ENCODE peak calls at places on chromosomes 11 and 22, in four cellular contexts. One of them, this sample, is unnamed.
A peak's percentile ranks its signal among the peaks of the same experiment; 100 is the strongest.

GRCh38 chr11:72544589-72544988 is 110.3 kb upstream of the CLPB start:
- DNase-seq in neural crest cell: no peak
- DNase-seq in MM.1S: no peak
- DNase-seq in suprapubic skin: no peak
- DNase-seq in this sample: no peak

GRCh38 chr22:46547883-46548244 is 10.4 kb upstream of the CELSR1 start:
- DNase-seq in neural crest cell: no peak
- DNase-seq in MM.1S: no peak
- DNase-seq in suprapubic skin: peak; percentile 84
- DNase-seq in this sample: no peak

GRCh38 chr22:42895087-42895486 is 38.0 kb upstream of the ARFGAP3 start:
- DNase-seq in neural crest cell: no peak
- DNase-seq in MM.1S: no peak
- DNase-seq in suprapubic skin: no peak
- DNase-seq in this sample: no peak

GRCh38 chr22:49018601-49019000 is 809.1 kb downstream of the BRD1 start:
- DNase-seq in neural crest cell: no peak
- DNase-seq in MM.1S: no peak
- DNase-seq in suprapubic skin: no peak
- DNase-seq in this sample: peak; percentile 52

GRCh38 chr11:94183886-94184264 is 55.2 kb downstream of the PANX1 start:
- DNase-seq in neural crest cell: peak; percentile 69
- DNase-seq in MM.1S: no peak
- DNase-seq in suprapubic skin: no peak
- DNase-seq in this sample: no peak

GRCh38 chr22:17742528-17742902 is 31.8 kb downstream of the BID start:
- DNase-seq in neural crest cell: peak; percentile 87
- DNase-seq in MM.1S: peak; percentile 67
- DNase-seq in suprapubic skin: peak; percentile 68
- DNase-seq in this sample: peak; percentile 87

GRCh38 chr22:34696557-34696956 is 369.4 kb upstream of the ISX start:
- DNase-seq in neural crest cell: peak; percentile 2
- DNase-seq in MM.1S: no peak
- DNase-seq in suprapubic skin: no peak
- DNase-seq in this sample: no peak

GRCh38 chr11:64724863-64725535 is 2.0 kb upstream of the NRXN2 start:
- DNase-seq in neural crest cell: no peak
- DNase-seq in MM.1S: no peak
- DNase-seq in suprapubic skin: no peak
- DNase-seq in this sample: no peak

GRCh38 chr11:69053546-69054396 is 5.0 kb downstream of the TPCN2 start:
- DNase-seq in neural crest cell: no peak
- DNase-seq in MM.1S: no peak
- DNase-seq in suprapubic skin: no peak
- DNase-seq in this sample: no peak

GRCh38 chr11:80860632-80861031 is 1419.8 kb upstream of the TENM4 start:
- DNase-seq in neural crest cell: no peak
- DNase-seq in MM.1S: no peak
- DNase-seq in suprapubic skin: no peak
- DNase-seq in this sample: no peak

GRCh38 chr22:44259366-44260215 is 53.2 kb downstream of the SHISAL1 start:
- DNase-seq in neural crest cell: no peak
- DNase-seq in MM.1S: no peak
- DNase-seq in suprapubic skin: peak; percentile 34
- DNase-seq in this sample: peak; percentile 39

GRCh38 chr22:47446821-47447810 is 684.7 kb downstream of the TBC1D22A start:
- DNase-seq in neural crest cell: no peak
- DNase-seq in MM.1S: no peak
- DNase-seq in suprapubic skin: no peak
- DNase-seq in this sample: no peak

GRCh38 chr11:122050021-122050710 is 65.8 kb downstream of the BLID start:
- DNase-seq in neural crest cell: no peak
- DNase-seq in MM.1S: no peak
- DNase-seq in suprapubic skin: no peak
- DNase-seq in this sample: no peak

GRCh38 chr22:49006207-49007012 is 821.3 kb downstream of the BRD1 start:
- DNase-seq in neural crest cell: no peak
- DNase-seq in MM.1S: no peak
- DNase-seq in suprapubic skin: no peak
- DNase-seq in this sample: no peak

GRCh38 chr22:35212020-35212419 is 45.3 kb upstream of the HMGXB4 start:
- DNase-seq in neural crest cell: no peak
- DNase-seq in MM.1S: no peak
- DNase-seq in suprapubic skin: no peak
- DNase-seq in this sample: no peak

GRCh38 chr11:88414981-88415391 is 77.5 kb upstream of the CTSC start:
- DNase-seq in neural crest cell: no peak
- DNase-seq in MM.1S: peak; percentile 42
- DNase-seq in suprapubic skin: no peak
- DNase-seq in this sample: no peak

GRCh38 chr11:12271826-12272366 is 105.5 kb upstream of the PARVA start:
- DNase-seq in neural crest cell: no peak
- DNase-seq in MM.1S: no peak
- DNase-seq in suprapubic skin: no peak
- DNase-seq in this sample: no peak

GRCh38 chr11:111676878-111677585 is 74.8 kb downstream of the SIK2 start:
- DNase-seq in neural crest cell: no peak
- DNase-seq in MM.1S: no peak
- DNase-seq in suprapubic skin: no peak
- DNase-seq in this sample: no peak

GRCh38 chr11:134365011-134365925 is 33.5 kb downstream of the GLB1L2 start:
- DNase-seq in neural crest cell: no peak
- DNase-seq in MM.1S: no peak
- DNase-seq in suprapubic skin: peak; percentile 44
- DNase-seq in this sample: no peak

GRCh38 chr11:58992489-58992888 is 53.2 kb downstream of the GLYATL1 start:
- DNase-seq in neural crest cell: no peak
- DNase-seq in MM.1S: no peak
- DNase-seq in suprapubic skin: no peak
- DNase-seq in this sample: no peak

GRCh38 chr22:24444251-24444650 is 16.9 kb downstream of the ADORA2A start:
- DNase-seq in neural crest cell: no peak
- DNase-seq in MM.1S: no peak
- DNase-seq in suprapubic skin: peak; percentile 22
- DNase-seq in this sample: no peak

GRCh38 chr22:27097933-27098332 is 440.5 kb downstream of the MIAT start:
- DNase-seq in neural crest cell: no peak
- DNase-seq in MM.1S: no peak
- DNase-seq in suprapubic skin: no peak
- DNase-seq in this sample: no peak

GRCh38 chr11:125167954-125168821 is 3.6 kb downstream of the PKNOX2 start:
- DNase-seq in neural crest cell: no peak
- DNase-seq in MM.1S: no peak
- DNase-seq in suprapubic skin: no peak
- DNase-seq in this sample: no peak

GRCh38 chr11:1401656-1402221 is 12.0 kb downstream of the BRSK2 start:
- DNase-seq in neural crest cell: peak; percentile 70
- DNase-seq in MM.1S: peak; percentile 51
- DNase-seq in suprapubic skin: no peak
- DNase-seq in this sample: peak; percentile 90

GRCh38 chr11:555500-556174 is 4.9 kb downstream of the LMNTD2 start:
- DNase-seq in neural crest cell: no peak
- DNase-seq in MM.1S: no peak
- DNase-seq in suprapubic skin: no peak
- DNase-seq in this sample: no peak

GRCh38 chr11:71207563-71207962 is 44.8 kb downstream of the SHANK2 start:
- DNase-seq in neural crest cell: no peak
- DNase-seq in MM.1S: no peak
- DNase-seq in suprapubic skin: peak; percentile 38
- DNase-seq in this sample: no peak

GRCh38 chr11:122517403-122518379 is 137.8 kb upstream of the UBASH3B start:
- DNase-seq in neural crest cell: no peak
- DNase-seq in MM.1S: no peak
- DNase-seq in suprapubic skin: no peak
- DNase-seq in this sample: no peak

GRCh38 chr11:43589601-43590250 is 90.8 kb upstream of the HSD17B12 start:
- DNase-seq in neural crest cell: no peak
- DNase-seq in MM.1S: no peak
- DNase-seq in suprapubic skin: no peak
- DNase-seq in this sample: no peak

GRCh38 chr11:59175104-59175503 is 3.2 kb downstream of the DTX4 start:
- DNase-seq in neural crest cell: peak; percentile 36
- DNase-seq in MM.1S: no peak
- DNase-seq in suprapubic skin: no peak
- DNase-seq in this sample: no peak

GRCh38 chr11:9004310-9004945 is 627 bp upstream of the NRIP3 start:
- DNase-seq in neural crest cell: peak; percentile 3
- DNase-seq in MM.1S: no peak
- DNase-seq in suprapubic skin: peak; percentile 73
- DNase-seq in this sample: no peak

GRCh38 chr22:50182176-50183081 is 3.3 kb upstream of the TRABD start:
- DNase-seq in neural crest cell: no peak
- DNase-seq in MM.1S: no peak
- DNase-seq in suprapubic skin: no peak
- DNase-seq in this sample: no peak

GRCh38 chr11:117841582-117842031 is 17.1 kb upstream of the FXYD2 start:
- DNase-seq in neural crest cell: no peak
- DNase-seq in MM.1S: no peak
- DNase-seq in suprapubic skin: peak; percentile 44
- DNase-seq in this sample: peak; percentile 40

GRCh38 chr22:46069518-46070214 is 80.7 kb upstream of the PPARA start:
- DNase-seq in neural crest cell: no peak
- DNase-seq in MM.1S: no peak
- DNase-seq in suprapubic skin: peak; percentile 81
- DNase-seq in this sample: no peak

GRCh38 chr11:120337133-120337895 is 1.1 kb downstream of the ARHGEF12 start:
- DNase-seq in neural crest cell: no peak
- DNase-seq in MM.1S: peak; percentile 46
- DNase-seq in suprapubic skin: peak; percentile 70
- DNase-seq in this sample: no peak

GRCh38 chr11:108632041-108632440 is 32.8 kb upstream of the DDX10 start:
- DNase-seq in neural crest cell: no peak
- DNase-seq in MM.1S: no peak
- DNase-seq in suprapubic skin: no peak
- DNase-seq in this sample: no peak

GRCh38 chr11:89583580-89583979 is 92.4 kb upstream of the NOX4 start:
- DNase-seq in neural crest cell: no peak
- DNase-seq in MM.1S: no peak
- DNase-seq in suprapubic skin: no peak
- DNase-seq in this sample: no peak

GRCh38 chr11:25938952-25939351 is 393.0 kb upstream of the ANO3 start:
- DNase-seq in neural crest cell: no peak
- DNase-seq in MM.1S: no peak
- DNase-seq in suprapubic skin: no peak
- DNase-seq in this sample: no peak

GRCh38 chr22:29787371-29787980 is 20.3 kb downstream of the UQCR10 start:
- DNase-seq in neural crest cell: no peak
- DNase-seq in MM.1S: no peak
- DNase-seq in suprapubic skin: no peak
- DNase-seq in this sample: no peak

GRCh38 chr22:41603873-41604332 is 14.3 kb upstream of the PMM1 start:
- DNase-seq in neural crest cell: no peak
- DNase-seq in MM.1S: peak; percentile 68
- DNase-seq in suprapubic skin: no peak
- DNase-seq in this sample: no peak

GRCh38 chr11:45371251-45371749 is 85.2 kb upstream of the SYT13 start:
- DNase-seq in neural crest cell: peak; percentile 89
- DNase-seq in MM.1S: peak; percentile 71
- DNase-seq in suprapubic skin: no peak
- DNase-seq in this sample: peak; percentile 87
- TF ChIP-seq CTCF in neural crest cell: peak; percentile 98
- TF ChIP-seq CTCF in MM.1S: peak; percentile 96
- TF ChIP-seq CTCF in suprapubic skin: peak; percentile 45
- TF ChIP-seq CTCF in this sample: peak; percentile 99

GRCh38 chr11:19013181-19013857 is 47.2 kb downstream of the MRGPRX2 start:
- DNase-seq in neural crest cell: peak; percentile 6
- DNase-seq in MM.1S: no peak
- DNase-seq in suprapubic skin: no peak
- DNase-seq in this sample: no peak
- TF ChIP-seq CTCF in neural crest cell: no peak
- TF ChIP-seq CTCF in MM.1S: no peak
- TF ChIP-seq CTCF in suprapubic skin: no peak
- TF ChIP-seq CTCF in this sample: peak; percentile 37

GRCh38 chr11:40129276-40129675 is 1330.2 kb downstream of the LRRC4C start:
- DNase-seq in neural crest cell: no peak
- DNase-seq in MM.1S: no peak
- DNase-seq in suprapubic skin: no peak
- DNase-seq in this sample: no peak
- TF ChIP-seq CTCF in neural crest cell: peak; percentile 68
- TF ChIP-seq CTCF in MM.1S: peak; percentile 36
- TF ChIP-seq CTCF in suprapubic skin: no peak
- TF ChIP-seq CTCF in this sample: peak; percentile 72

GRCh38 chr11:67731583-67731982 is 57.2 kb upstream of the ALDH3B2 start:
- DNase-seq in neural crest cell: no peak
- DNase-seq in MM.1S: no peak
- DNase-seq in suprapubic skin: no peak
- DNase-seq in this sample: no peak

DNA sequence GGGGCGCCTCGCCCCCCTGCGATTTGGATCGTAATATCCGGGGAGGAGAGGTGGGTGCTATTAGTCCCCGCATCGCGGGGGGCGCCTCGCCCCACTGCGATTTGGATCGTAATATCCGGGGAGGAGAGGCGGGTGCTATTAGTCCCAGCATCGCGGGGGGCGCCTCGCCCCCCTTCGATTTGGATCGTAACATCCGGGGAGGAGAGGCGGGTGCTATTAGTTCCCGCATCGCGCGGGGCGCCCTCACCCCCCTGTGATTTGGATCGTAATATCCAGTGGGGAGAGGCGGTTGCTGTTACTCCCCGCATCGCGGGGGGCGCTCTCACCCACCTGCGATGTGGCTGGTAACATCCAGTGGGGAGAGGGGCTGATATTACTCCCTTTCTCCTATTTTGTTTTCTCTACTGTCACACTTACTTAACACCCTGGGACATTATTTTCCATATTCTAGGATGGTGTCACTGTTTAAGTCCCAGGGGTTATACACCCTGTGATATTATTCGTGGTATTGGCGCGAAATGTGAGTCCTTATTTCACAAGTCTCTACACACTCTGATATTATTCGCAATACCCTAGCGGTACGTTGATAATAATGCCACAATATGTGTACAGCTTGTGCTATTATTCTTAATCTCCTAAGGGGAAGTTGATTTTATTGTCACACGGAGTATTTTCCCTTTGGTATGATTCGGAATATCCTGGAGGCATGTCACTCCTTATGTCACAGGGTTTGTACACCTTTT is 57.8 kb upstream of the ALDH3B2 start:
- DNase-seq in neural crest cell: no peak
- DNase-seq in MM.1S: no peak
- DNase-seq in suprapubic skin: no peak
- DNase-seq in this sample: no peak
- TF ChIP-seq CTCF in neural crest cell: peak; percentile 50
- TF ChIP-seq CTCF in MM.1S: peak; percentile 21
- TF ChIP-seq CTCF in suprapubic skin: no peak
- TF ChIP-seq CTCF in this sample: peak; percentile 56

This sample was measured in type B pancreatic cell.